ENCODE peak calls at places on chromosomes 7 and 10, in five cellular contexts. V is H54, K is sigmoid colon, J is vagina, G is heart left ventricle. S is an unnamed sample.

GRCh38 chr10:80488539-80489066 is 34.5 kb downstream of the TSPAN14 start:
- DNase-seq in J (no peak), K (no peak), G (no peak), V (no peak), S (no peak)

GRCh38 chr7:2494191-2495130 is 18.3 kb upstream of the GRIFIN start:
- DNase-seq in J (no peak), V (no peak), G (peak; percentile 67), K (no peak), S (no peak)

GRCh38 chr7:22664988-22665798 is 61.8 kb upstream of the IL6 start:
- DNase-seq in K (no peak), G (peak; percentile 53), J (no peak), V (no peak), S (no peak)

GRCh38 chr7:50399635-50400034 is 50.5 kb downstream of the FIGNL1 start:
- DNase-seq in J (no peak), V (no peak), G (no peak), K (no peak), S (no peak)

GRCh38 chr7:32093415-32094408 is 23.5 kb upstream of the PDE1C start:
- DNase-seq in J (peak; percentile 77), G (no peak), V (peak; percentile 63), K (no peak), S (peak; percentile 26)

GRCh38 chr7:69994907-69995542 is 396.8 kb downstream of the AUTS2 start:
- DNase-seq in G (no peak), K (no peak), J (no peak), V (no peak), S (no peak)

GRCh38 chr7:76372984-76373833 is 14.4 kb upstream of the YWHAG start:
- DNase-seq in V (no peak), K (no peak), G (peak; percentile 25), J (no peak), S (peak; percentile 79)

GRCh38 chr10:66586073-66586472 is 339.8 kb upstream of the LRRTM3 start:
- DNase-seq in K (no peak), G (no peak), J (no peak), V (no peak), S (no peak)

GRCh38 chr7:132869166-132869861 is 212.6 kb downstream of the CHCHD3 start:
- DNase-seq in V (no peak), G (no peak), K (no peak), J (no peak), S (no peak)

GRCh38 chr10:48742891-48743845 is 58.5 kb downstream of the WDFY4 start:
- DNase-seq in V (no peak), G (no peak), J (peak; percentile 77), K (no peak), S (no peak)

GRCh38 chr10:19904202-19904661 is 88.0 kb downstream of the PLXDC2 start:
- DNase-seq in K (no peak), G (no peak), J (no peak), V (no peak), S (no peak)

GRCh38 chr10:43128958-43129706 is 9.1 kb upstream of the CSGALNACT2 start:
- DNase-seq in K (no peak), V (peak; percentile 88), J (no peak), G (no peak), S (no peak)

GRCh38 chr10:87506988-87507387 is 2.3 kb downstream of the MINPP1 start:
- DNase-seq in J (no peak), V (no peak), G (no peak), K (no peak), S (peak; percentile 33)

GRCh38 chr10:87503892-87504291 is 801 bp upstream of the MINPP1 start:
- DNase-seq in J (no peak), G (no peak), K (no peak), V (no peak), S (peak; percentile 83)

GRCh38 chr10:87505366-87506113 is 847 bp downstream of the MINPP1 start:
- DNase-seq in G (peak; percentile 80), V (peak; percentile 61), J (no peak), K (peak; percentile 72), S (peak; percentile 80)

GRCh38 chr10:87504307-87504666 is 406 bp upstream of the MINPP1 start:
- DNase-seq in J (no peak), G (no peak), V (no peak), K (no peak), S (no peak)

GRCh38 chr10:87504667-87505365 is at the start of gene MINPP1:
- DNase-seq in J (peak; percentile 88), V (peak; percentile 92), G (peak; percentile 91), K (peak; percentile 88), S (peak; percentile 92)
- TF ChIP-seq POLR2A in J (peak; percentile 40), V (peak; percentile 92), G (peak; percentile 46), K (no peak), S (peak; percentile 98)

GRCh38 chr10:6228010-6228511 is 25.3 kb downstream of the PFKFB3 start:
- DNase-seq in G (no peak), V (no peak), J (no peak), K (no peak), S (no peak)

GRCh38 chr10:6227346-6227745 is 24.6 kb downstream of the PFKFB3 start:
- DNase-seq in G (no peak), K (no peak), V (no peak), J (no peak), S (no peak)

GRCh38 chr10:6224781-6225180 is 22.0 kb downstream of the PFKFB3 start:
- DNase-seq in J (no peak), K (no peak), V (no peak), G (no peak), S (no peak)

GRCh38 chr10:6225263-6225814 is 22.6 kb downstream of the PFKFB3 start:
- DNase-seq in J (no peak), G (no peak), V (no peak), K (no peak), S (no peak)

GRCh38 chr10:6226216-6226615 is 23.5 kb downstream of the PFKFB3 start:
- DNase-seq in K (no peak), J (no peak), V (no peak), G (no peak), S (no peak)
- TF ChIP-seq POLR2A in K (no peak), J (no peak), V (no peak), G (no peak), S (no peak)

GRCh38 chr10:100427374-100427773 is 35.4 kb upstream of the WNT8B start:
- DNase-seq in K (no peak), V (no peak), G (no peak), J (no peak), S (no peak)
- TF ChIP-seq POLR2A in K (no peak), V (no peak), G (no peak), J (no peak), S (no peak)

GRCh38 chr7:106254525-106255128 is 30.2 kb downstream of the NAMPT start:
- DNase-seq in J (no peak), K (no peak), V (no peak), G (no peak), S (no peak)
- TF ChIP-seq POLR2A in J (no peak), K (no peak), V (no peak), G (no peak), S (no peak)

DNA sequence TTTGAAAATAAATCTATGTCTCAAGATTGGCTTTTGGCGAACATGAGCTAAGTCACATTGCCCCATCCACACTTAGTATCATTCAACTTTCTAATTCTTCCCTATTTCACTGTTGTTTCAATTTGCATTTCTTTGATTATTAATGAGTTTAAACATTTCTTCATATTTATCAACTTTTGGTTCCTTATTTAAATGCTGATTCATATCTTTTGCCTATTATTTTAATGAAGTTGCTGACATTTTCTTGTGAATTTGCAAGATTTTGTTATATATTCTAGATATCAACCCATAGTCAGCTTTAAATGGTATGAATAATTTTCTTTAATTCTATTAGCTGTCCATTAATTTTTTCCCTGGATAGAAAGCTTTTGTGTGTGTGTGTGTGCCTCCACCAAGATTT is 14.4 kb upstream of the TSGA13 start:
- DNase-seq in V (no peak), J (no peak), K (no peak), G (no peak), S (no peak)
- TF ChIP-seq POLR2A in V (no peak), J (no peak), K (no peak), G (no peak), S (no peak)

S was measured in erythroblast.